ENCODE peak calls at places on chromosomes 1 and 21, in eight cellular contexts. Z is cardiac muscle cell, Q is astrocyte of the cerebellum, K is cardiac fibroblast, G is AG09319, S is thoracic aorta, F is WTC11, L is uterus. O is an unnamed sample.

GRCh38 chr1:225430301-225430700 is 2.5 kb upstream of the LBR start:
- DNase-seq in Z (peak), Q (no peak), K (no peak), G (no peak), S (no peak), F (no peak), L (no peak), O (no peak)

GRCh38 chr21:16193758-16194606 is 464.2 kb downstream of the USP25 start:
- DNase-seq in Z (peak), Q (peak), K (peak), G (peak), S (no peak), F (peak), L (peak), O (no peak)

GRCh38 chr1:19029191-19030085 is 73.0 kb upstream of the IFFO2 start:
- DNase-seq in Z (peak), Q (no peak), K (no peak), G (no peak), S (no peak), F (peak), L (no peak), O (no peak)

GRCh38 chr21:42390696-42391095 is 5.2 kb downstream of the TMPRSS3 start:
- DNase-seq in Z (no peak), Q (no peak), K (no peak), G (no peak), S (no peak), F (no peak), L (no peak), O (no peak)

GRCh38 chr1:113874017-113874879 is 2.7 kb upstream of the PTPN22 start:
- DNase-seq in Z (peak), Q (no peak), K (peak), G (no peak), S (no peak), F (no peak), L (no peak), O (no peak)

GRCh38 chr1:203593723-203594122 is 32.9 kb upstream of the ATP2B4 start:
- DNase-seq in Z (no peak), Q (no peak), K (no peak), G (no peak), S (no peak), F (peak), L (no peak), O (peak)

GRCh38 chr1:190608282-190608681 is 130.6 kb upstream of the BRINP3 start:
- DNase-seq in Z (no peak), Q (no peak), K (no peak), G (no peak), S (no peak), F (no peak), L (no peak), O (no peak)

GRCh38 chr1:202151045-202151444 is 6.5 kb upstream of the ARL8A start:
- DNase-seq in Z (no peak), Q (no peak), K (no peak), G (no peak), S (no peak), F (no peak), L (no peak), O (no peak)

GRCh38 chr1:226575436-226576390 is 27.1 kb downstream of the STUM start:
- DNase-seq in Z (no peak), Q (no peak), K (no peak), G (no peak), S (no peak), F (no peak), L (no peak), O (no peak)

GRCh38 chr1:21594495-21594894 is 74.7 kb downstream of the RAP1GAP start:
- DNase-seq in Z (no peak), Q (no peak), K (no peak), G (no peak), S (no peak), F (no peak), L (no peak), O (no peak)

GRCh38 chr1:201191723-201192477 is 1.3 kb downstream of the IGFN1 start:
- DNase-seq in Z (peak), Q (no peak), K (peak), G (peak), S (no peak), F (no peak), L (peak), O (no peak)

GRCh38 chr1:154567386-154568164 is at the start of gene CHRNB2:
- DNase-seq in Z (peak), Q (no peak), K (peak), G (no peak), S (no peak), F (peak), L (peak), O (no peak)

GRCh38 chr1:202281316-202282016 is 60.3 kb downstream of the UBE2T start:
- DNase-seq in Z (peak), Q (peak), K (peak), G (no peak), S (no peak), F (no peak), L (no peak), O (peak)

GRCh38 chr1:214753236-214753852 is 150.3 kb downstream of the CENPF start:
- DNase-seq in Z (no peak), Q (no peak), K (no peak), G (no peak), S (no peak), F (no peak), L (no peak), O (no peak)

GRCh38 chr1:45136984-45137383 is 69.4 kb downstream of the ZSWIM5 start:
- DNase-seq in Z (no peak), Q (no peak), K (no peak), G (no peak), S (no peak), F (no peak), L (no peak), O (no peak)

GRCh38 chr1:117231748-117232373 is 21.1 kb upstream of the VTCN1 start:
- DNase-seq in Z (no peak), Q (no peak), K (no peak), G (no peak), S (no peak), F (no peak), L (peak), O (no peak)

GRCh38 chr1:11471473-11471872 is 7.5 kb upstream of the DISP3 start:
- DNase-seq in Z (no peak), Q (no peak), K (no peak), G (no peak), S (no peak), F (no peak), L (no peak), O (no peak)

GRCh38 chr1:56439610-56440264 is 139.6 kb downstream of the PLPP3 start:
- DNase-seq in Z (no peak), Q (no peak), K (no peak), G (no peak), S (no peak), F (no peak), L (no peak), O (no peak)

GRCh38 chr1:213659580-213660547 is 327.9 kb upstream of the PROX1 start:
- DNase-seq in Z (no peak), Q (no peak), K (no peak), G (no peak), S (no peak), F (no peak), L (no peak), O (no peak)

GRCh38 chr1:8879348-8880067 is 1.0 kb upstream of the ENO1 start:
- DNase-seq in Z (no peak), Q (no peak), K (no peak), G (no peak), S (no peak), F (no peak), L (no peak), O (no peak)

GRCh38 chr1:50108497-50109073 is at the start of gene ELAVL4:
- DNase-seq in Z (no peak), Q (no peak), K (no peak), G (no peak), S (no peak), F (peak), L (no peak), O (no peak)

GRCh38 chr1:186454996-186455395 is 5.9 kb downstream of the PDC start:
- DNase-seq in Z (no peak), Q (no peak), K (no peak), G (no peak), S (no peak), F (no peak), L (no peak), O (no peak)

GRCh38 chr1:246587032-246587431 is 20.8 kb downstream of the CNST start:
- DNase-seq in Z (no peak), Q (no peak), K (no peak), G (no peak), S (no peak), F (no peak), L (no peak), O (no peak)

GRCh38 chr1:155254714-155255242 is 505 bp downstream of the ENTREP3 start:
- DNase-seq in Z (no peak), Q (no peak), K (peak), G (no peak), S (no peak), F (no peak), L (peak), O (no peak)

GRCh38 chr21:32065654-32066053 is 192.8 kb downstream of the HUNK start:
- DNase-seq in Z (no peak), Q (no peak), K (no peak), G (no peak), S (no peak), F (no peak), L (no peak), O (no peak)

GRCh38 chr1:47443530-47444316 is 5.9 kb downstream of the FOXD2 start:
- DNase-seq in Z (no peak), Q (no peak), K (no peak), G (no peak), S (no peak), F (peak), L (no peak), O (no peak)

GRCh38 chr1:78237364-78237916 is 191.7 kb downstream of the GIPC2 start:
- DNase-seq in Z (no peak), Q (no peak), K (no peak), G (no peak), S (no peak), F (no peak), L (no peak), O (no peak)

GRCh38 chr1:64135501-64136245 is 67.8 kb upstream of the UBE2U start:
- DNase-seq in Z (no peak), Q (no peak), K (no peak), G (no peak), S (no peak), F (no peak), L (no peak), O (no peak)

DNA sequence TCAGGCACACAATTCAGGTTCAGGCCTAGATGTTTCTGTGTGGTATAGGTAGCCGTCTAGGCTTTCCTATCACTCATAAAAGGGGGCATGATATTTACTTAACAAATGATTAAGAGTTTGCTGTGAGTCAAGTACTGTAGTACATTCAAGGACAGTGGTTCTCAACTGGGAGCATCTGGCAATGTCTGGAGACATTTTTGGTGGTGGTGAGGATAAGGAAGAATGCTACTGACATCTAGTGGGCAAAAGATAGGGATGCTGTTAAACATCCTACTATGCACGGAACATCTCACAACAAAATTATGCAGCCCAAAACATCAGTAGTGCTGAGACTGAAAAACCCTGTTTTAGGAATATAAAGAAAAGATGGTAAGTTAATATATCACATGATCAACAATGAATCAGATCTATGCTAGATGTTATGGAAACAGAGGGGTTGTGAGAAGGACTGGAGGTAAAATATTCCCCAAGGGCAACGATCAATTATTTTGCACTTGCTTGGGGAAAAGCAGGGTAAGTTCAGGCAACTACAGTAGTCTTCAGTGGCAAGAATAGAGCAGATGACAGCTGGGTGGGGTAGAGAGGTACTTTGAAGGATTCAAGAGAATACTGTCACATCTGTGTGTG is 4.9 kb downstream of the DNTTIP2 start:
- DNase-seq in Z (peak), Q (peak), K (peak), G (no peak), S (no peak), F (no peak), L (no peak), O (no peak)
- TF ChIP-seq CTCF in Z (peak), Q (peak), K (peak), G (peak), S (peak), F (peak), L (peak), O (peak)

GRCh38 chr1:228415221-228415620 is 1.4 kb downstream of the TRIM17 start:
- DNase-seq in Z (no peak), Q (no peak), K (no peak), G (no peak), S (no peak), F (no peak), L (no peak), O (no peak)

GRCh38 chr1:228417061-228417460 is 400 bp upstream of the TRIM17 start:
- DNase-seq in Z (no peak), Q (no peak), K (no peak), G (no peak), S (no peak), F (no peak), L (no peak), O (no peak)

GRCh38 chr1:228417471-228418203 is 976 bp upstream of the TRIM17 start:
- DNase-seq in Z (peak), Q (no peak), K (peak), G (no peak), S (no peak), F (no peak), L (no peak), O (no peak)

GRCh38 chr1:228415853-228416216 is 826 bp downstream of the TRIM17 start:
- DNase-seq in Z (no peak), Q (no peak), K (no peak), G (no peak), S (no peak), F (no peak), L (no peak), O (no peak)

GRCh38 chr1:228416217-228416971 is at the start of gene TRIM17:
- DNase-seq in Z (peak), Q (no peak), K (peak), G (no peak), S (no peak), F (peak), L (no peak), O (no peak)
- TF ChIP-seq CTCF in Z (peak), Q (peak), K (peak), G (peak), S (no peak), F (peak), L (no peak), O (peak)

GRCh38 chr1:222713091-222714012 is 988 bp downstream of the BROX start:
- DNase-seq in Z (peak), Q (peak), K (peak), G (peak), S (peak), F (peak), L (peak), O (peak)
- TF ChIP-seq CTCF in Z (no peak), Q (no peak), K (no peak), G (no peak), S (no peak), F (no peak), L (no peak), O (no peak)

GRCh38 chr1:20166047-20166446 is 19.8 kb upstream of the UBXN10 start:
- DNase-seq in Z (peak), Q (no peak), K (peak), G (no peak), S (no peak), F (no peak), L (peak), O (no peak)

GRCh38 chr1:20168547-20169491 is 17.1 kb upstream of the UBXN10 start:
- DNase-seq in Z (no peak), Q (no peak), K (no peak), G (no peak), S (no peak), F (no peak), L (no peak), O (no peak)

GRCh38 chr1:20165522-20165951 is 20.4 kb upstream of the UBXN10 start:
- DNase-seq in Z (peak), Q (no peak), K (no peak), G (no peak), S (no peak), F (peak), L (no peak), O (no peak)

GRCh38 chr1:20167126-20167525 is 18.8 kb upstream of the UBXN10 start:
- DNase-seq in Z (no peak), Q (no peak), K (no peak), G (no peak), S (no peak), F (no peak), L (no peak), O (no peak)

GRCh38 chr1:20164694-20165202 is 21.1 kb upstream of the UBXN10 start:
- DNase-seq in Z (peak), Q (no peak), K (peak), G (no peak), S (no peak), F (no peak), L (no peak), O (no peak)
- TF ChIP-seq CTCF in Z (peak), Q (no peak), K (peak), G (no peak), S (no peak), F (no peak), L (no peak), O (no peak)

GRCh38 chr1:33165809-33166208 is 16.0 kb downstream of the TRIM62 start:
- DNase-seq in Z (no peak), Q (no peak), K (no peak), G (no peak), S (no peak), F (no peak), L (no peak), O (no peak)

GRCh38 chr1:33169290-33170055 is 12.4 kb downstream of the TRIM62 start:
- DNase-seq in Z (peak), Q (no peak), K (peak), G (no peak), S (no peak), F (no peak), L (no peak), O (peak)

GRCh38 chr1:33170351-33171274 is 11.2 kb downstream of the TRIM62 start:
- DNase-seq in Z (peak), Q (no peak), K (no peak), G (no peak), S (no peak), F (no peak), L (no peak), O (peak)

GRCh38 chr1:33167650-33168447 is 14.0 kb downstream of the TRIM62 start:
- DNase-seq in Z (no peak), Q (no peak), K (no peak), G (no peak), S (no peak), F (no peak), L (no peak), O (peak)

GRCh38 chr1:33168556-33169289 is 13.1 kb downstream of the TRIM62 start:
- DNase-seq in Z (no peak), Q (no peak), K (no peak), G (no peak), S (no peak), F (no peak), L (no peak), O (peak)
- TF ChIP-seq CTCF in Z (no peak), Q (peak), K (no peak), G (no peak), S (no peak), F (no peak), L (no peak), O (no peak)

GRCh38 chr1:67771152-67771551 is 62.1 kb downstream of the GNG12 start:
- DNase-seq in Z (no peak), Q (no peak), K (peak), G (no peak), S (no peak), F (no peak), L (no peak), O (no peak)
- TF ChIP-seq CTCF in Z (peak), Q (no peak), K (peak), G (no peak), S (no peak), F (peak), L (no peak), O (no peak)

GRCh38 chr21:30962013-30962412 is 76.3 kb downstream of the KRTAP19-8 start:
- DNase-seq in Z (no peak), Q (no peak), K (no peak), G (no peak), S (no peak), F (no peak), L (no peak), O (no peak)
- TF ChIP-seq CTCF in Z (no peak), Q (peak), K (no peak), G (no peak), S (no peak), F (peak), L (no peak), O (no peak)

O was measured in CD14-positive monocyte.